ENCODE peak calls at places on chromosomes 3 and 15, in five cellular contexts. Z is IMR-90, I is H1, T is mesenchymal stem cell, N is trophoblast cell. Y is an unnamed sample.

GRCh38 chr3:31848921-31849320 is 132.1 kb downstream of the OSBPL10 start:
- DNase-seq in I (no peak), T (no peak), N (no peak), Z (no peak), Y (no peak)

GRCh38 chr3:134753999-134754742 is 40.9 kb upstream of the EPHB1 start:
- DNase-seq in I (peak; percentile 37), N (peak; percentile 6), T (no peak), Z (no peak), Y (peak; percentile 34)

GRCh38 chr3:46970391-46971091 is 6.0 kb downstream of the CCDC12 start:
- DNase-seq in Z (no peak), I (no peak), T (no peak), N (no peak), Y (no peak)

GRCh38 chr3:172253200-172253599 is 195.1 kb downstream of the GHSR start:
- DNase-seq in T (no peak), Z (no peak), N (no peak), I (no peak), Y (no peak)

GRCh38 chr3:117893638-117894037 is 1141.0 kb downstream of the IGSF11 start:
- DNase-seq in I (no peak), N (no peak), T (no peak), Z (no peak), Y (no peak)

GRCh38 chr15:33612721-33613304 is 302.0 kb downstream of the RYR3 start:
- DNase-seq in N (no peak), I (no peak), T (no peak), Z (no peak), Y (peak; percentile 45)

GRCh38 chr3:34219556-34219955 is 421.1 kb downstream of the PDCD6IP start:
- DNase-seq in N (no peak), T (no peak), Z (no peak), I (no peak), Y (no peak)

GRCh38 chr3:192079098-192079497 is 618.1 kb downstream of the PYDC2 start:
- DNase-seq in Z (no peak), T (no peak), N (no peak), I (no peak), Y (no peak)

GRCh38 chr3:68987322-68987721 is 26.2 kb downstream of the EOGT start:
- DNase-seq in T (no peak), Z (no peak), I (no peak), N (no peak), Y (no peak)

GRCh38 chr3:53935283-53935901 is 43.7 kb upstream of the SELENOK start:
- DNase-seq in I (no peak), Z (no peak), N (no peak), T (no peak), Y (no peak)

GRCh38 chr3:11260460-11260859 is 11.7 kb upstream of the ATG7 start:
- DNase-seq in Z (no peak), N (no peak), T (no peak), I (no peak), Y (no peak)

GRCh38 chr3:46298871-46299607 is 54.9 kb upstream of the CCR2 start:
- DNase-seq in N (no peak), T (no peak), I (no peak), Z (no peak), Y (no peak)

GRCh38 chr3:123773681-123774431 is 110.3 kb downstream of the MYLK start:
- DNase-seq in I (no peak), T (no peak), N (no peak), Z (peak; percentile 66), Y (no peak)

GRCh38 chr3:34001022-34001421 is 202.6 kb downstream of the PDCD6IP start:
- DNase-seq in I (no peak), N (no peak), Z (no peak), T (no peak), Y (no peak)

GRCh38 chr3:127588675-127589577 is 1.6 kb downstream of the TPRA1 start:
- DNase-seq in I (no peak), Z (peak; percentile 72), N (peak; percentile 37), T (peak; percentile 87), Y (peak; percentile 42)

GRCh38 chr3:49722896-49723295 is 855 bp downstream of the GMPPB start:
- DNase-seq in T (no peak), Z (no peak), N (no peak), I (peak; percentile 41), Y (no peak)

GRCh38 chr15:39242345-39242744 is 338.5 kb upstream of the THBS1 start:
- DNase-seq in N (peak; percentile 11), I (no peak), T (peak; percentile 44), Z (peak; percentile 47), Y (no peak)

GRCh38 chr3:108123326-108123725 is 32.5 kb upstream of the CD47 start:
- DNase-seq in N (no peak), T (no peak), Z (no peak), I (no peak), Y (no peak)

GRCh38 chr3:171242170-171242569 is 215.7 kb upstream of the SLC2A2 start:
- DNase-seq in I (no peak), T (no peak), N (no peak), Z (no peak), Y (no peak)

GRCh38 chr3:152650177-152650576 is 184.8 kb upstream of the P2RY1 start:
- DNase-seq in Z (no peak), T (peak; percentile 20), I (no peak), N (no peak), Y (no peak)

GRCh38 chr3:184635774-184636173 is 74.2 kb downstream of the EPHB3 start:
- DNase-seq in N (no peak), I (no peak), Z (no peak), T (no peak), Y (no peak)
- H4K91ac ChIP-seq in N (peak overlapping the region; percentile 42), I (peak overlapping the region; percentile 52), Z (peak overlapping the region; percentile 46), T (peak overlapping the region; percentile 92), Y (no peak overlapping the region)

DNA sequence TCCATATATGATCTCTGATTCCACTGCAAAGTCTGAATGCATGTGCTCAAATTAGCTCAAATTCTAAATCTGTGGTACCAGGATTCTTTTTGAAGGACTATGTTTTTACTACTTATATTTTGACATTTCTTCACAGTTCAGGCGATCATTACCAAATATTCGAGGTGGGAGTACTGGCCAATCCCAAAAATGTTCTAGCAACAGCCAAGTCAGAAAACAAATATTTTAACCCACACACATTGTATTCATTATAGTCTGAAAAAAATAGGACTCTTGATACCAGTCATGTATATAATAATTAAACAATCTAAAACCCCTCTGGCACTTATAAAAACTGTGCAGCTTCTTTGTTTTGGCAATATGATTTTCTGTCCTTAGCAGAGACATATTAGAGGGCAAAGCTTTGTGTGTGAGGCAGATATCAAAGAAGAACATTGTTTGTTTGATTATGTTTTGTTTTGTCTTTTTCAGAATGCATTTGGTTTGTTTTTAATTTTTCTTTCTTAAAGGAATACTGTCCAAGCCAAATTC is 37.4 kb downstream of the FGF7 start:
- DNase-seq in Z (no peak), I (no peak), T (no peak), N (no peak), Y (no peak)
- H4K91ac ChIP-seq in Z (no peak overlapping the region), I (no peak overlapping the region), T (no peak overlapping the region), N (no peak overlapping the region), Y (no peak overlapping the region)

DNA sequence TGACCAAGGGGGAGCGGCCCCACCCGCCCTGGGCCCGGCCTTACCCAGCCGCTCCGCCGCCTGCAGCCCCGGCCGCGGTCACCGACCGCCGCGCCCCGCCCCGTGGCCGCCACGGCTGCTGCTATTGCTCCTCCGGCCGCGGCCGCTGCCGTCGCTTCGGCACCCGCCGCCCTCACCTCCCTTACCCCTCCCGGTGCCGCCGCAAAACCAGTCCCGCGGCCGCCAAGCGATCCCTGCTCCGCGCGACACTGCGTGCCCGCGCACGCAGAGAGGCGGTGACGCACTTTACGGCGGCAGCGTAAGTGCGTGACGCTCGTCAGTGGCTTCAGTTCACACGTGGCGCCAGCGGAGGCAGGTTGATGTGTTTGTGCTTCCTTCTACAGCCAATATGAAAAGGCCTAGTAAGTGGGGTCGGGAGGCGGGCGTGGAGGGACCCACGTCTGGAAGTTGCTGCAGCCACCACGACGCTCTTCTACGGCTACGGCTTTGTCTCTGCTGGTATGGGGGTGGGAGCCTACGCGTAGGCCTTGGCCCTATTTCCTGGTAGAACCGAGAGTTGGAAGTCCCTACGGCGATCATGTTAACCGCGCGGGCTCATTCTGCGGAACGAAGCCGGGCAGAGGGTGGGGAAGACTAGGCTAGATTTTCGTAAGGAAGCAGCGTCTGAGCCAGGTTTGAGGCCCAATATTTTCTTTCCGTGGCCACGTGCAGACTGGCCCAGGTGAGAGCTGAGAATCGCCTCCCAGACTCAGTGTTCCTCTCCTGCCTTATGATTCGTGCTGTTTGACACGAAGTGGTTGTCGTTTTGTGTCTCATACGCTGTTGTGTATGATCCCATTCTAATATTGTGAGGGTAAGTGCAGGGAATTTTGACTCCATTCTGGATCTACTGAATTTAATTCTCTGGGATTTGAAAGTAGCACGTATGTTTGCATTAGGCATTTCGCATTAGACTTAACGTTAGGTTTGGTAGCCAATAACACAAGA is at the start of the genes GNL3 and PBRM1:
- DNase-seq in N (peak; percentile 97), T (peak; percentile 97), I (peak; percentile 91), Z (peak; percentile 96), Y (peak; percentile 92)
- H4K91ac ChIP-seq in N (peak within 1 kb of the TSS; percentile 99), T (peak within 1 kb of the TSS; percentile 100), I (peak within 1 kb of the TSS; percentile 90), Z (peak within 1 kb of the TSS; percentile 94), Y (no peak within 1 kb of the TSS)

DNA sequence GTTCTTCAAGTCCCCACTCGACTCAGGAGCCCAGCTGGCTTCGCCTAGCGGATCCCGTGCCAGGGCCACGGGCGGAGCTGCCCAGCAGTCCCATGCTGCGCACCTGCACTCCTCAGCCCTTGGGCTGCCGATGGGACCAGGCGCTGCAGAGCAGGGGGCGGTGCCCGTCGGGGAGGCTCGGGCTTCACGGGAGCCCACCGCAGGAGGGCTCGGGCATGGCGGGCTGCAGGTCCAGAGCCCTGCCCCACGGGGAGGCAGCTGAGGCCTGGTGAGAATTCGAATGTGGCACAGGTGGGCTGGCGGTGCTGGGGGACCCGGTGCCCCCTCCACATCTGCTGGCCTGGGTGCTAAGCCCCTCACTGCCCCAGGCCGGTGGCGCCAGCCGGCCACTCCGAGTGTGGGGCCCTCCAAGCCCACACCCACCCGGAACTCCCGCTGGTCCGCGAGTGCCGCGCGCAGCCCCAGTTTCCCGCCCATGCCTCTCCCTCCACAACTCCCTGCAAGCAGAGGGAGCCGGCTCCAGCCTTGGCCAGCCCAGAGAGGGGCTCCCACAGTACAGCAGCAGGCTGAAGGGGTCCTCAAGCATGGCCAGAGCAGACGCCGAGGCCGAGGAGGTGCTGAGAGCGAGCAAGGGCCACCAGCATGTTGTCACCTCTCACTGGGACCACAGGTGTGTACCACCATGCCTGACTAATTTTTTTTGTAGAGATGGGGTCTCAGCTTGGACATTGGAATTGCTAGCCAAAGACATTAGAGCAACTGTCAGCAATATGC is 17.0 kb downstream of the RAB7A start:
- DNase-seq in T (peak; percentile 11), I (no peak), Z (no peak), N (no peak), Y (no peak)
- H4K91ac ChIP-seq in T (no peak overlapping the region), I (no peak overlapping the region), Z (no peak overlapping the region), N (no peak overlapping the region), Y (no peak overlapping the region)